ENCODE peak calls at places on chromosome 20, in ten cellular contexts. D is transverse colon, O is fibroblast of the aortic adventitia, J is stomach, Z is kidney epithelial cell, Q is HFF-Myc, Y is lower lobe of right lung, V is esophagus squamous epithelium, M is mammary epithelial cell, X is IMR-90. K is an unnamed sample.

GRCh38 chr20:43459022-43459942 is 1.6 kb downstream of the SRSF6 start:
- DNase-seq in X (peak), Q (no peak), Y (no peak), J (no peak), M (peak), V (no peak), Z (no peak), D (peak), O (peak), K (peak)

GRCh38 chr20:25233016-25233772 is 14.7 kb upstream of the PYGB start:
- DNase-seq in J (peak), O (peak), V (no peak), M (peak), D (peak), Z (peak), Q (no peak), X (peak), Y (peak), K (peak)

GRCh38 chr20:37240337-37241055 is 21.1 kb downstream of the GHRH start:
- DNase-seq in J (no peak), Z (no peak), M (peak), V (no peak), X (no peak), Q (no peak), D (no peak), Y (no peak), O (no peak), K (no peak)

GRCh38 chr20:31570735-31571617 is 34.1 kb upstream of the ID1 start:
- DNase-seq in M (no peak), V (no peak), Z (no peak), Q (no peak), Y (no peak), D (peak), X (no peak), O (no peak), J (no peak), K (no peak)

GRCh38 chr20:45275327-45275726 is 21.0 kb upstream of the SLPI start:
- DNase-seq in V (no peak), O (no peak), J (no peak), D (no peak), M (no peak), Q (no peak), Z (no peak), Y (no peak), X (no peak), K (no peak)

GRCh38 chr20:17832236-17832635 is 132.5 kb downstream of the BANF2 start:
- DNase-seq in Z (no peak), J (no peak), O (no peak), D (no peak), M (no peak), X (peak), Q (no peak), Y (no peak), V (no peak), K (no peak)

GRCh38 chr20:61515922-61516321 is 263.9 kb downstream of the CDH4 start:
- DNase-seq in M (no peak), D (no peak), Q (no peak), Y (no peak), Z (no peak), J (no peak), O (no peak), V (no peak), X (no peak), K (no peak)

GRCh38 chr20:36645353-36645752 is 643 bp downstream of the SLA2 start:
- DNase-seq in M (no peak), Q (no peak), X (no peak), J (no peak), Z (no peak), D (no peak), O (no peak), V (no peak), Y (no peak), K (no peak)

GRCh38 chr20:50765674-50766073 is 29.2 kb upstream of the BCAS4 start:
- DNase-seq in D (no peak), J (no peak), X (no peak), O (no peak), Z (no peak), Q (no peak), Y (no peak), V (no peak), M (no peak), K (no peak)

GRCh38 chr20:22866757-22867425 is 168.2 kb upstream of the SSTR4 start:
- DNase-seq in Z (no peak), Y (no peak), V (no peak), J (no peak), D (no peak), X (no peak), O (peak), M (no peak), Q (no peak), K (no peak)

GRCh38 chr20:61930776-61931475 is 134.8 kb downstream of the TAF4 start:
- DNase-seq in M (no peak), Q (no peak), Y (peak), X (no peak), J (no peak), V (no peak), O (no peak), Z (no peak), D (no peak), K (no peak)

GRCh38 chr20:33781133-33781532 is 30.0 kb upstream of the CHMP4B start:
- DNase-seq in V (no peak), D (no peak), M (no peak), O (no peak), Z (no peak), J (no peak), X (no peak), Y (no peak), Q (no peak), K (peak)

GRCh38 chr20:8756410-8756809 is 312.5 kb upstream of the PLCB4 start:
- DNase-seq in Z (peak), M (peak), O (peak), Q (peak), Y (no peak), V (no peak), D (no peak), J (no peak), X (peak), K (no peak)

GRCh38 chr20:44471481-44471882 is 4.2 kb upstream of the TTPAL start:
- DNase-seq in V (no peak), Z (no peak), Q (no peak), M (peak), D (no peak), Y (no peak), X (peak), O (peak), J (no peak), K (no peak)

GRCh38 chr20:57677323-57677982 is 32.4 kb downstream of the PMEPA1 start:
- DNase-seq in Y (no peak), V (no peak), J (no peak), Z (no peak), M (no peak), O (no peak), D (no peak), Q (no peak), X (no peak), K (no peak)

GRCh38 chr20:4225778-4226177 is 210.4 kb upstream of the RNF24 start:
- DNase-seq in X (peak), Y (no peak), V (no peak), Z (peak), Q (peak), M (peak), D (no peak), O (peak), J (no peak), K (no peak)

GRCh38 chr20:49396230-49396629 is 86.2 kb downstream of the KCNB1 start:
- DNase-seq in Y (no peak), Q (no peak), V (no peak), J (no peak), X (no peak), O (no peak), D (no peak), Z (no peak), M (no peak), K (no peak)
- TF ChIP-seq CTCF in Y (no peak), Q (no peak), V (no peak), J (no peak), X (peak), O (peak), D (peak), Z (no peak), M (no peak), K (no peak)

GRCh38 chr20:845967-846893 is 12.7 kb downstream of the FAM110A start:
- DNase-seq in V (no peak), Y (peak), Q (no peak), X (no peak), O (no peak), D (no peak), M (no peak), J (no peak), Z (no peak), K (no peak)
- H3K4me3 ChIP-seq in V (peak), Y (peak), Q (no peak), X (no peak), O (no peak), D (peak), M (no peak), J (no peak), Z (no peak), K (no peak)

DNA sequence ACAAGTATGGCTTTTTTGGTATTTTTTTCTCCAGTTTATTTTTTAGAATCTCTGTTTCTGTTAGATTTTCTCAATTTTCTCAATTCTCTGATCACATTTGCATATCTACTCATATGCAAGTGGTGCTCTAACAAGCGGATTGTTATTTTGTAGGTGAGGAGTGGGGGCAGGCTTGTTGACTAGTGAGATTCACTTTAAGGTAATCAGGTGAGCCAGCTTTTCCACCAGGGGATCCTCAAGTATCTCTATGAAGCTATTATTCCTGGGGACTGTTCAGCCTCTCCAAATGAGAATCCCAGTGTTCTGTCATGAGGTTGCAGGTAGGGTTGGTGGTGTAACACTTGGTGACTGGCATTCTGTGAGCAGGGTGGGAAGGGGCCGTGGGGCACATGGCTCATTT is 274.3 kb upstream of the FERMT1 start:
- DNase-seq in D (no peak), O (no peak), Y (no peak), Q (no peak), X (no peak), M (no peak), J (no peak), V (no peak), Z (no peak), K (no peak)
- TF ChIP-seq CTCF in D (no peak), O (no peak), Y (no peak), Q (no peak), X (no peak), M (no peak), J (no peak), V (no peak), Z (no peak), K (no peak)

DNA sequence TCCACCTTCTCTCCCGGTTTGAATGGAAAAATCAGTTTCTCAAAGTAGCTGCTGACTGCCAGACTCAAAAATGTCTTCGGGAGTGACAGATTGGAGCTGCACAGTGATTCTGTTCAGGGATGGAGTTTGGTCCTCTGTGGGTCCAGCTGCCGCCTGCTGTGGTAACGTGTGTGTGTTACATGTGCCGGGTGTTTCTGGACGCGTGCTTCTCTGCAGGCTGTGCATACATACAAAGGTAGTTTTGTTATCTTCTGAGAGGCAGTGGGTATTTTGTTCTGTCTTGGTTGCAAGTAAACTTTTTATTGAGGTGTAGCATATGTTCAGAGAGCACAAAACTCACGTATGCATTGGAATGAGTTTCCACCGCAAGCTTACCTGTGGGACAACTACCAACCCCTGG is 41.3 kb upstream of the NAA20 start:
- DNase-seq in O (peak), X (no peak), J (peak), D (no peak), V (no peak), Q (no peak), Z (no peak), Y (no peak), M (peak), K (no peak)
- H3K4me3 ChIP-seq in O (peak), X (peak), J (peak), D (peak), V (peak), Q (peak), Z (peak), Y (peak), M (peak), K (peak)

GRCh38 chr20:48948612-48949011 is 27.1 kb downstream of the ARFGEF2 start:
- DNase-seq in M (no peak), J (no peak), X (no peak), Q (no peak), Y (no peak), Z (no peak), O (no peak), V (no peak), D (no peak), K (no peak)
- TF ChIP-seq CTCF in M (no peak), J (no peak), X (no peak), Q (no peak), Y (no peak), Z (no peak), O (no peak), V (no peak), D (no peak), K (no peak)

K was measured in mucosa of descending colon.